ENCODE peak calls at places on chromosome 14, in seven cellular contexts. X is NCI-H748 treated with DMSO at 0.1 percent for 48 hours; K is RPMI8226; N is CD4-positive, alpha-beta T cell; J is choroid plexus epithelial cell; Y is HT-29; Q is stimulated activated naive CD8-positive, alpha-beta T cell treated with anti-CD3 and anti-CD28 coated beads, Interleukin-15, amount 100 ng/mL, for 72 hours. P is an unnamed sample.

GRCh38 chr14:100237735-100238418 is 1.1 kb upstream of the YY1 start:
- DNase-seq in X (peak), K (peak), N (peak), J (peak), Y (peak), Q (peak), P (peak)

GRCh38 chr14:54812661-54813060 is 90.0 kb downstream of the GCH1 start:
- DNase-seq in X (no peak), K (no peak), N (no peak), J (no peak), Y (no peak), Q (no peak), P (no peak)

GRCh38 chr14:89420502-89420901 is 3.5 kb upstream of the FOXN3 start:
- DNase-seq in X (peak), K (no peak), N (no peak), J (no peak), Y (no peak), Q (no peak), P (no peak)

GRCh38 chr14:90460136-90460535 is 63.3 kb downstream of the CALM1 start:
- DNase-seq in X (no peak), K (no peak), N (no peak), J (no peak), Y (no peak), Q (no peak), P (no peak)

GRCh38 chr14:101405931-101406330 is 155.4 kb upstream of the DIO3 start:
- DNase-seq in X (no peak), K (no peak), N (no peak), J (no peak), Y (no peak), Q (no peak), P (no peak)

GRCh38 chr14:103110681-103111296 is 12.5 kb upstream of the TNFAIP2 start:
- DNase-seq in X (no peak), K (peak), N (no peak), J (no peak), Y (no peak), Q (no peak), P (no peak)

GRCh38 chr14:81386379-81386778 is 13.7 kb downstream of the STON2 start:
- DNase-seq in X (no peak), K (no peak), N (no peak), J (no peak), Y (no peak), Q (no peak), P (no peak)

GRCh38 chr14:43778956-43779639 is 728.0 kb downstream of the FSCB start:
- DNase-seq in X (no peak), K (no peak), N (no peak), J (no peak), Y (no peak), Q (no peak), P (no peak)

GRCh38 chr14:65961004-65961403 is 525.2 kb upstream of the CCDC196 start:
- DNase-seq in X (peak), K (peak), N (peak), J (peak), Y (peak), Q (peak), P (peak)

GRCh38 chr14:75859746-75860145 is 122.0 kb downstream of the TGFB3 start:
- DNase-seq in X (no peak), K (no peak), N (no peak), J (no peak), Y (no peak), Q (no peak), P (no peak)

GRCh38 chr14:45651906-45652305 is 398.9 kb upstream of the MIS18BP1 start:
- DNase-seq in X (no peak), K (no peak), N (no peak), J (peak), Y (no peak), Q (no peak), P (no peak)

GRCh38 chr14:55562135-55562534 is 17.9 kb upstream of the KTN1 start:
- DNase-seq in X (no peak), K (no peak), N (no peak), J (no peak), Y (no peak), Q (no peak), P (no peak)

GRCh38 chr14:95292660-95293425 is 26.9 kb downstream of the CLMN start:
- DNase-seq in X (no peak), K (no peak), N (no peak), J (no peak), Y (no peak), Q (no peak), P (no peak)

GRCh38 chr14:58805057-58805456 is 167.3 kb downstream of the DACT1 start:
- DNase-seq in X (no peak), K (no peak), N (no peak), J (no peak), Y (no peak), Q (no peak), P (no peak)

GRCh38 chr14:78530078-78530477 is 359.9 kb downstream of the NRXN3 start:
- DNase-seq in X (no peak), K (peak), N (no peak), J (peak), Y (peak), Q (no peak), P (peak)

GRCh38 chr14:34718750-34719304 is 4.4 kb upstream of the CFL2 start:
- DNase-seq in X (no peak), K (no peak), N (no peak), J (peak), Y (no peak), Q (no peak), P (no peak)

GRCh38 chr14:54394596-54394995 is 2.2 kb upstream of the CDKN3 start:
- DNase-seq in X (no peak), K (no peak), N (no peak), J (no peak), Y (no peak), Q (no peak), P (no peak)

GRCh38 chr14:95255013-95255412 is 64.7 kb downstream of the CLMN start:
- DNase-seq in X (no peak), K (no peak), N (no peak), J (no peak), Y (no peak), Q (no peak), P (no peak)

GRCh38 chr14:103543721-103544626 is 15.0 kb downstream of the TRMT61A start:
- DNase-seq in X (no peak), K (no peak), N (no peak), J (no peak), Y (no peak), Q (no peak), P (peak)

GRCh38 chr14:32726516-32726915 is 212.2 kb upstream of the NPAS3 start:
- DNase-seq in X (no peak), K (no peak), N (no peak), J (no peak), Y (no peak), Q (no peak), P (no peak)

GRCh38 chr14:101955695-101956161 is 8.6 kb upstream of the DYNC1H1 start:
- DNase-seq in X (no peak), K (no peak), N (no peak), J (no peak), Y (no peak), Q (no peak), P (no peak)

GRCh38 chr14:80955434-80955939 is at the start of gene TSHR:
- DNase-seq in X (no peak), K (no peak), N (peak), J (no peak), Y (no peak), Q (peak), P (no peak)

GRCh38 chr14:57692671-57693070 is 173.2 kb downstream of the SLC35F4 start:
- DNase-seq in X (peak), K (peak), N (no peak), J (peak), Y (peak), Q (no peak), P (peak)

GRCh38 chr14:102508774-102509743 is 517 bp downstream of the ANKRD9 start:
- DNase-seq in X (no peak), K (peak), N (peak), J (peak), Y (peak), Q (no peak), P (peak)

GRCh38 chr14:31510222-31510621 is 22.4 kb upstream of the GPR33 start:
- DNase-seq in X (peak), K (no peak), N (no peak), J (peak), Y (peak), Q (no peak), P (peak)

GRCh38 chr14:72518809-72519377 is 375.0 kb downstream of the DPF3 start:
- DNase-seq in X (no peak), K (peak), N (peak), J (no peak), Y (no peak), Q (peak), P (no peak)

GRCh38 chr14:99224116-99224910 is 47.7 kb downstream of the BCL11B start:
- DNase-seq in X (no peak), K (no peak), N (no peak), J (no peak), Y (no peak), Q (no peak), P (no peak)

GRCh38 chr14:93161411-93161940 is 23.2 kb downstream of the MOAP1 start:
- DNase-seq in X (no peak), K (no peak), N (no peak), J (no peak), Y (no peak), Q (no peak), P (no peak)

GRCh38 chr14:63857467-63858030 is 4.7 kb downstream of the SYNE2 start:
- DNase-seq in X (no peak), K (no peak), N (peak), J (no peak), Y (no peak), Q (peak), P (no peak)

GRCh38 chr14:103207404-103208072 is 84.3 kb downstream of the TNFAIP2 start:
- DNase-seq in X (no peak), K (no peak), N (no peak), J (no peak), Y (no peak), Q (no peak), P (no peak)

GRCh38 chr14:47790477-47790876 is 115.1 kb upstream of the MDGA2 start:
- DNase-seq in X (no peak), K (no peak), N (no peak), J (no peak), Y (no peak), Q (no peak), P (no peak)

GRCh38 chr14:99535908-99536778 is 54.9 kb downstream of the CCNK start:
- DNase-seq in X (no peak), K (no peak), N (no peak), J (no peak), Y (no peak), Q (no peak), P (no peak)

GRCh38 chr14:90419200-90419599 is 22.4 kb downstream of the CALM1 start:
- DNase-seq in X (no peak), K (no peak), N (no peak), J (peak), Y (peak), Q (no peak), P (peak)

GRCh38 chr14:100691395-100692025 is 35.2 kb upstream of the DLK1 start:
- DNase-seq in X (no peak), K (no peak), N (no peak), J (no peak), Y (no peak), Q (no peak), P (no peak)

GRCh38 chr14:52328286-52328685 is 14.2 kb downstream of the PTGER2 start:
- DNase-seq in X (no peak), K (no peak), N (no peak), J (peak), Y (no peak), Q (no peak), P (peak)

GRCh38 chr14:29403091-29403490 is 524.6 kb downstream of the PRKD1 start:
- DNase-seq in X (no peak), K (no peak), N (no peak), J (no peak), Y (no peak), Q (no peak), P (no peak)

GRCh38 chr14:68788275-68789001 is 4.4 kb downstream of the ZFP36L1 start:
- DNase-seq in X (no peak), K (no peak), N (no peak), J (no peak), Y (peak), Q (no peak), P (peak)

GRCh38 chr14:100038065-100038464 is 27.2 kb upstream of the EVL start:
- DNase-seq in X (no peak), K (no peak), N (no peak), J (no peak), Y (no peak), Q (no peak), P (no peak)

P was measured in cardiac fibroblast.